ENCODE peak calls at places on chromosomes 3 and 15, in nine cellular contexts. M, I, D, G, L, Y, Q, A and B are unnamed samples.
A peak's percentile ranks its signal among the peaks of the same experiment; 100 is the strongest.

GRCh38 chr3:52830535-52831258 is at the start of gene ITIH4:
- DNase-seq in L (no peak), D (no peak), Q (no peak), M (no peak), Y (no peak), A (no peak), G (peak; percentile 44), I (no peak), B (no peak)

GRCh38 chr15:58212909-58213526 is 74.8 kb downstream of the AQP9 start:
- DNase-seq in M (no peak), Q (no peak), D (peak; percentile 66), G (no peak), L (peak; percentile 39), I (no peak), A (peak; percentile 42), Y (no peak), B (no peak)

GRCh38 chr3:30544811-30545210 is 61.6 kb upstream of the TGFBR2 start:
- DNase-seq in Y (no peak), I (peak; percentile 96), L (no peak), D (peak; percentile 96), A (peak; percentile 81), G (peak; percentile 79), Q (no peak), M (no peak), B (no peak)

GRCh38 chr15:99343836-99344551 is 92.7 kb downstream of the LRRC28 start:
- DNase-seq in Y (no peak), Q (no peak), I (no peak), D (peak; percentile 7), G (no peak), L (peak; percentile 58), A (no peak), M (peak; percentile 33), B (no peak)

GRCh38 chr15:45664451-45664850 is 29.6 kb downstream of the SQOR start:
- DNase-seq in A (no peak), Q (no peak), G (peak; percentile 42), I (peak; percentile 59), M (no peak), Y (no peak), L (no peak), D (peak; percentile 73), B (no peak)

GRCh38 chr15:38588672-38589071 is 24.1 kb upstream of the RASGRP1 start:
- DNase-seq in I (no peak), Q (no peak), Y (no peak), G (peak; percentile 27), M (no peak), L (no peak), D (peak; percentile 3), A (peak; percentile 51), B (no peak)

GRCh38 chr3:170802164-170803151 is 67.5 kb downstream of the RPL22L1 start:
- DNase-seq in Q (no peak), L (no peak), I (peak; percentile 98), D (peak; percentile 94), Y (no peak), M (no peak), G (peak; percentile 95), A (peak; percentile 61), B (no peak)

GRCh38 chr3:84965141-84965540 is 6.4 kb downstream of the CADM2 start:
- DNase-seq in G (no peak), Y (no peak), L (peak; percentile 59), Q (no peak), D (no peak), A (no peak), M (no peak), I (no peak), B (no peak)

GRCh38 chr15:25689592-25689991 is 173.5 kb downstream of the ATP10A start:
- DNase-seq in G (no peak), Y (no peak), M (no peak), D (no peak), I (no peak), L (no peak), Q (no peak), A (no peak), B (no peak)

GRCh38 chr15:25694238-25694584 is 168.9 kb downstream of the ATP10A start:
- DNase-seq in A (no peak), G (no peak), Y (no peak), Q (no peak), M (no peak), L (no peak), D (no peak), I (no peak), B (no peak)

GRCh38 chr15:25693321-25694237 is 169.5 kb downstream of the ATP10A start:
- DNase-seq in A (no peak), I (no peak), D (peak; percentile 43), L (peak; percentile 75), M (no peak), Y (no peak), Q (peak; percentile 24), G (no peak), B (no peak)

GRCh38 chr15:25690673-25691543 is 172.2 kb downstream of the ATP10A start:
- DNase-seq in Q (no peak), M (no peak), Y (no peak), A (peak; percentile 24), G (peak; percentile 86), D (peak; percentile 83), I (no peak), L (no peak), B (no peak)

DNA sequence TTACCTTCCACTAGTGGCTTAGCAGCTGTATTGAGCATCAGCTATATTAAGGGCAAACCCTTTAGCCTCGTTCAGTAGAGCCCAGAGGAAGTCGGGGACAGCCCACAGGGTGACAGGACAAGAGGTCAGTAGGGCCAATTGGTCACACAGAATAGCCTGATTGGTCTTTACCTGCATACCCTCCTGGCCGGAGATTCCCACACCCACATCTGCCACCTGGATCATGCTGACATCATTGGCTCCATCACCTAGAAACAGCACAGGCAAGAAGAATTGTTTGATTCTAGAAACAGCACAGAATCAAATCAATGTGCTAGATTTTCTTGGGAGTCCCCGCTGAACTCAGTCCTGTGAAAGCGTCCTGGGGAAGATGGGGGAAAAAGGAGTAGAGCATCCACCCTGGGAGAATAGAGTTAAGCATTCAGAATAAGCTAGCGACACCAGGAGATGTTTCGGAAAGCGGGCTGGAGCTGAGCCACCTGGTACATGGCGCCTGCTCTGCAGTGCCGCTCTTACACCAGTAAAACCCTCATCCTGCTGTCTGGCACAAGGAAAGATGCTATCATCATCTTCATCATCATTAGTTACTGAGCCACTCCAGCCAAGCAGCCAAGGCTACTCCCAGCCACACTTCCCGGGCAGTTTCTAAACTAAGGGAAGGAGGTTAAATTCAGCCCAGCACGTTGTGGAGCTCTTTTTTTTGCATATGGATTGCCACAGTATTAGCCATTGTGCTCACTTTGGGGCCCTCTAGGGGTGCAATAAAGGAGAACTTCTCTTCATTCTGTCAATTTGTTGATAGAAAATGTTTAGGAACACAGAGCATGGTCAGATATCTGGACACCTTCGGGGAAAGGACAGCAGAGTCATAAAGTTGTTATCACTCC is 171.3 kb downstream of the ATP10A start:
- DNase-seq in M (no peak), I (no peak), Q (no peak), A (no peak), L (no peak), G (no peak), D (peak; percentile 16), Y (no peak), B (no peak)
- TF ChIP-seq CTCF in M (no peak), I (peak; percentile 41), Q (no peak), A (no peak), L (no peak), G (peak; percentile 26), D (no peak), Y (no peak), B (no peak)

GRCh38 chr15:40939909-40940801 is 11.0 kb downstream of the DLL4 start:
- DNase-seq in D (no peak), Y (no peak), Q (no peak), L (peak; percentile 39), M (no peak), I (no peak), G (no peak), A (no peak), B (no peak)

GRCh38 chr15:40936234-40936708 is 7.1 kb downstream of the DLL4 start:
- DNase-seq in M (no peak), Y (no peak), Q (no peak), I (no peak), D (no peak), L (no peak), A (no peak), G (no peak), B (no peak)

GRCh38 chr15:40938530-40938870 is 9.4 kb downstream of the DLL4 start:
- DNase-seq in L (no peak), D (no peak), Q (no peak), G (no peak), I (no peak), A (no peak), M (no peak), Y (no peak), B (no peak)

GRCh38 chr15:40936709-40937666 is 7.8 kb downstream of the DLL4 start:
- DNase-seq in Q (no peak), G (peak; percentile 32), Y (no peak), D (peak; percentile 65), L (no peak), M (no peak), A (peak; percentile 37), I (peak; percentile 64), B (no peak)

GRCh38 chr15:40937762-40938529 is 8.8 kb downstream of the DLL4 start:
- DNase-seq in A (peak; percentile 64), Q (no peak), Y (peak; percentile 64), M (no peak), I (no peak), L (no peak), D (no peak), G (no peak), B (no peak)
- TF ChIP-seq CTCF in A (peak; percentile 66), Q (no peak), Y (peak; percentile 69), M (peak; percentile 34), I (peak; percentile 15), L (no peak), D (peak; percentile 16), G (peak; percentile 11), B (no peak)

GRCh38 chr15:61992518-61992917 is 67.7 kb downstream of the VPS13C start:
- DNase-seq in G (no peak), L (no peak), Q (no peak), I (no peak), M (no peak), Y (no peak), D (no peak), A (no peak), B (no peak)
- TF ChIP-seq CTCF in G (no peak), L (no peak), Q (no peak), I (no peak), M (no peak), Y (no peak), D (no peak), A (no peak), B (no peak)

GRCh38 chr3:40258064-40258463 is 51.4 kb upstream of the EIF1B start:
- DNase-seq in L (no peak), A (no peak), Q (no peak), D (no peak), I (no peak), M (no peak), Y (no peak), G (no peak), B (no peak)

GRCh38 chr3:40254898-40255297 is 54.6 kb upstream of the EIF1B start:
- DNase-seq in I (no peak), D (no peak), Y (no peak), A (no peak), G (no peak), Q (no peak), M (no peak), L (no peak), B (no peak)

GRCh38 chr3:40262331-40262730 is 47.2 kb upstream of the EIF1B start:
- DNase-seq in D (no peak), Y (no peak), Q (no peak), G (no peak), L (no peak), A (no peak), M (no peak), I (no peak), B (no peak)

GRCh38 chr3:40255532-40255931 is 54.0 kb upstream of the EIF1B start:
- DNase-seq in Y (no peak), I (no peak), Q (no peak), G (no peak), A (no peak), D (no peak), M (no peak), L (no peak), B (no peak)

GRCh38 chr3:40258555-40258954 is 51.0 kb upstream of the EIF1B start:
- DNase-seq in L (no peak), Y (peak; percentile 10), Q (no peak), M (no peak), G (peak; percentile 5), I (peak; percentile 46), A (peak; percentile 90), D (peak; percentile 24), B (no peak)
- TF ChIP-seq CTCF in L (no peak), Y (peak; percentile 22), Q (no peak), M (no peak), G (no peak), I (no peak), A (peak; percentile 55), D (no peak), B (no peak)